ENCODE peak calls at places on chromosomes 4 and X, in nine cellular contexts. One of them, this sample, is unnamed.

GRCh38 chr4:102578270-102578669 is 77.1 kb downstream of the NFKB1 start:
- DNase-seq in astrocyte of the spinal cord: no peak
- DNase-seq in coronary artery: no peak
- DNase-seq in progenitor cell of endocrine pancreas: no peak
- DNase-seq in tibial nerve: no peak
- DNase-seq in RWPE1: no peak
- DNase-seq in OCI-LY7: no peak
- DNase-seq in GM10248: no peak
- DNase-seq in Peyer's patch: no peak
- DNase-seq in this sample: no peak

GRCh38 chrX:74291964-74292891 is 11.8 kb upstream of the ZCCHC13 start:
- DNase-seq in GM10248: peak; percentile 75
- DNase-seq in Peyer's patch: peak; percentile 95
- DNase-seq in RWPE1: peak; percentile 93
- DNase-seq in progenitor cell of endocrine pancreas: peak; percentile 54
- DNase-seq in tibial nerve: peak; percentile 86
- DNase-seq in coronary artery: peak; percentile 91
- DNase-seq in OCI-LY7: peak; percentile 86
- DNase-seq in astrocyte of the spinal cord: peak; percentile 94
- DNase-seq in this sample: peak; percentile 74

GRCh38 chrX:109485470-109486340 is 3.8 kb upstream of the GUCY2F start:
- DNase-seq in GM10248: peak; percentile 25
- DNase-seq in tibial nerve: peak; percentile 30
- DNase-seq in Peyer's patch: peak; percentile 82
- DNase-seq in OCI-LY7: peak; percentile 77
- DNase-seq in coronary artery: no peak
- DNase-seq in astrocyte of the spinal cord: peak; percentile 81
- DNase-seq in RWPE1: peak; percentile 27
- DNase-seq in progenitor cell of endocrine pancreas: peak; percentile 60
- DNase-seq in this sample: peak; percentile 44

GRCh38 chrX:18983711-18984380 is at the start of gene PHKA2:
- DNase-seq in astrocyte of the spinal cord: no peak
- DNase-seq in progenitor cell of endocrine pancreas: peak; percentile 23
- DNase-seq in tibial nerve: peak; percentile 15
- DNase-seq in GM10248: no peak
- DNase-seq in Peyer's patch: peak; percentile 76
- DNase-seq in coronary artery: peak; percentile 78
- DNase-seq in RWPE1: peak; percentile 30
- DNase-seq in OCI-LY7: no peak
- DNase-seq in this sample: peak; percentile 43

GRCh38 chrX:38699603-38700110 is 101.6 kb upstream of the MID1IP1 start:
- DNase-seq in coronary artery: no peak
- DNase-seq in Peyer's patch: no peak
- DNase-seq in progenitor cell of endocrine pancreas: no peak
- DNase-seq in OCI-LY7: no peak
- DNase-seq in RWPE1: no peak
- DNase-seq in tibial nerve: no peak
- DNase-seq in GM10248: no peak
- DNase-seq in astrocyte of the spinal cord: no peak
- DNase-seq in this sample: no peak

GRCh38 chrX:39705299-39705698 is 392.5 kb downstream of the BCOR start:
- DNase-seq in progenitor cell of endocrine pancreas: no peak
- DNase-seq in astrocyte of the spinal cord: peak; percentile 90
- DNase-seq in tibial nerve: peak; percentile 19
- DNase-seq in Peyer's patch: peak; percentile 84
- DNase-seq in coronary artery: no peak
- DNase-seq in RWPE1: peak; percentile 55
- DNase-seq in OCI-LY7: no peak
- DNase-seq in GM10248: no peak
- DNase-seq in this sample: no peak

GRCh38 chr4:157763490-157763889 is 409.3 kb downstream of the GASK1B start:
- DNase-seq in tibial nerve: no peak
- DNase-seq in progenitor cell of endocrine pancreas: no peak
- DNase-seq in coronary artery: no peak
- DNase-seq in astrocyte of the spinal cord: no peak
- DNase-seq in OCI-LY7: no peak
- DNase-seq in Peyer's patch: no peak
- DNase-seq in GM10248: no peak
- DNase-seq in RWPE1: no peak
- DNase-seq in this sample: no peak

GRCh38 chr4:169660929-169661328 is 40.6 kb downstream of the CLCN3 start:
- DNase-seq in progenitor cell of endocrine pancreas: no peak
- DNase-seq in GM10248: no peak
- DNase-seq in RWPE1: no peak
- DNase-seq in OCI-LY7: no peak
- DNase-seq in Peyer's patch: no peak
- DNase-seq in tibial nerve: no peak
- DNase-seq in astrocyte of the spinal cord: no peak
- DNase-seq in coronary artery: no peak
- DNase-seq in this sample: no peak

GRCh38 chr4:171279131-171279530 is 534.1 kb upstream of the GALNTL6 start:
- DNase-seq in Peyer's patch: no peak
- DNase-seq in RWPE1: no peak
- DNase-seq in progenitor cell of endocrine pancreas: no peak
- DNase-seq in astrocyte of the spinal cord: no peak
- DNase-seq in coronary artery: no peak
- DNase-seq in GM10248: no peak
- DNase-seq in tibial nerve: no peak
- DNase-seq in OCI-LY7: no peak
- DNase-seq in this sample: no peak

GRCh38 chr4:71498002-71498401 is 159.2 kb downstream of the SLC4A4 start:
- DNase-seq in Peyer's patch: no peak
- DNase-seq in OCI-LY7: no peak
- DNase-seq in coronary artery: no peak
- DNase-seq in GM10248: no peak
- DNase-seq in astrocyte of the spinal cord: no peak
- DNase-seq in tibial nerve: no peak
- DNase-seq in progenitor cell of endocrine pancreas: no peak
- DNase-seq in RWPE1: no peak
- DNase-seq in this sample: no peak

GRCh38 chrX:49186125-49187027 is at the start of gene PRICKLE3:
- DNase-seq in tibial nerve: peak; percentile 72
- DNase-seq in progenitor cell of endocrine pancreas: peak; percentile 51
- DNase-seq in RWPE1: no peak
- DNase-seq in astrocyte of the spinal cord: peak; percentile 24
- DNase-seq in OCI-LY7: peak; percentile 87
- DNase-seq in coronary artery: peak; percentile 88
- DNase-seq in Peyer's patch: peak; percentile 94
- DNase-seq in GM10248: peak; percentile 82
- DNase-seq in this sample: peak; percentile 72
- TF ChIP-seq CTCF in tibial nerve: peak; percentile 52
- TF ChIP-seq CTCF in progenitor cell of endocrine pancreas: peak; percentile 42
- TF ChIP-seq CTCF in RWPE1: peak; percentile 40
- TF ChIP-seq CTCF in astrocyte of the spinal cord: peak; percentile 30
- TF ChIP-seq CTCF in OCI-LY7: peak; percentile 72
- TF ChIP-seq CTCF in coronary artery: no peak
- TF ChIP-seq CTCF in Peyer's patch: peak; percentile 39
- TF ChIP-seq CTCF in GM10248: peak; percentile 55
- TF ChIP-seq CTCF in this sample: peak; percentile 21

GRCh38 chr4:7691061-7691460 is 248.6 kb downstream of the AFAP1 start:
- DNase-seq in coronary artery: no peak
- DNase-seq in tibial nerve: no peak
- DNase-seq in RWPE1: no peak
- DNase-seq in OCI-LY7: no peak
- DNase-seq in progenitor cell of endocrine pancreas: no peak
- DNase-seq in GM10248: no peak
- DNase-seq in astrocyte of the spinal cord: no peak
- DNase-seq in Peyer's patch: no peak
- DNase-seq in this sample: no peak

GRCh38 chr4:7687796-7688195 is 251.9 kb downstream of the AFAP1 start:
- DNase-seq in tibial nerve: no peak
- DNase-seq in RWPE1: no peak
- DNase-seq in OCI-LY7: no peak
- DNase-seq in GM10248: no peak
- DNase-seq in coronary artery: no peak
- DNase-seq in Peyer's patch: no peak
- DNase-seq in progenitor cell of endocrine pancreas: no peak
- DNase-seq in astrocyte of the spinal cord: no peak
- DNase-seq in this sample: no peak

GRCh38 chr4:7691992-7692391 is 247.7 kb downstream of the AFAP1 start:
- DNase-seq in GM10248: no peak
- DNase-seq in Peyer's patch: no peak
- DNase-seq in tibial nerve: no peak
- DNase-seq in progenitor cell of endocrine pancreas: no peak
- DNase-seq in RWPE1: no peak
- DNase-seq in coronary artery: no peak
- DNase-seq in OCI-LY7: no peak
- DNase-seq in astrocyte of the spinal cord: no peak
- DNase-seq in this sample: no peak

GRCh38 chr4:7692451-7693236 is 247.0 kb downstream of the AFAP1 start:
- DNase-seq in astrocyte of the spinal cord: no peak
- DNase-seq in RWPE1: no peak
- DNase-seq in progenitor cell of endocrine pancreas: no peak
- DNase-seq in Peyer's patch: no peak
- DNase-seq in GM10248: no peak
- DNase-seq in coronary artery: no peak
- DNase-seq in OCI-LY7: no peak
- DNase-seq in tibial nerve: no peak
- DNase-seq in this sample: no peak

GRCh38 chr4:7689773-7690693 is 249.6 kb downstream of the AFAP1 start:
- DNase-seq in tibial nerve: no peak
- DNase-seq in Peyer's patch: no peak
- DNase-seq in astrocyte of the spinal cord: no peak
- DNase-seq in RWPE1: no peak
- DNase-seq in GM10248: no peak
- DNase-seq in OCI-LY7: no peak
- DNase-seq in progenitor cell of endocrine pancreas: no peak
- DNase-seq in coronary artery: no peak
- DNase-seq in this sample: no peak
- TF ChIP-seq CTCF in tibial nerve: no peak
- TF ChIP-seq CTCF in Peyer's patch: no peak
- TF ChIP-seq CTCF in astrocyte of the spinal cord: no peak
- TF ChIP-seq CTCF in RWPE1: no peak
- TF ChIP-seq CTCF in GM10248: no peak
- TF ChIP-seq CTCF in OCI-LY7: no peak
- TF ChIP-seq CTCF in progenitor cell of endocrine pancreas: no peak
- TF ChIP-seq CTCF in coronary artery: no peak
- TF ChIP-seq CTCF in this sample: no peak

GRCh38 chr4:188821500-188821899 is 682.3 kb downstream of the TRIML1 start:
- DNase-seq in coronary artery: no peak
- DNase-seq in astrocyte of the spinal cord: no peak
- DNase-seq in GM10248: no peak
- DNase-seq in Peyer's patch: no peak
- DNase-seq in tibial nerve: no peak
- DNase-seq in OCI-LY7: no peak
- DNase-seq in RWPE1: no peak
- DNase-seq in progenitor cell of endocrine pancreas: no peak
- DNase-seq in this sample: no peak
- TF ChIP-seq CTCF in coronary artery: no peak
- TF ChIP-seq CTCF in astrocyte of the spinal cord: no peak
- TF ChIP-seq CTCF in GM10248: no peak
- TF ChIP-seq CTCF in Peyer's patch: no peak
- TF ChIP-seq CTCF in tibial nerve: no peak
- TF ChIP-seq CTCF in OCI-LY7: no peak
- TF ChIP-seq CTCF in RWPE1: no peak
- TF ChIP-seq CTCF in progenitor cell of endocrine pancreas: no peak
- TF ChIP-seq CTCF in this sample: no peak

GRCh38 chr4:40206421-40206820 is 9.6 kb downstream of the RHOH start:
- DNase-seq in tibial nerve: no peak
- DNase-seq in OCI-LY7: no peak
- DNase-seq in coronary artery: no peak
- DNase-seq in RWPE1: no peak
- DNase-seq in astrocyte of the spinal cord: no peak
- DNase-seq in Peyer's patch: no peak
- DNase-seq in progenitor cell of endocrine pancreas: no peak
- DNase-seq in GM10248: no peak
- DNase-seq in this sample: no peak

GRCh38 chr4:40212674-40213504 is 16.1 kb downstream of the RHOH start:
- DNase-seq in coronary artery: no peak
- DNase-seq in tibial nerve: no peak
- DNase-seq in Peyer's patch: no peak
- DNase-seq in progenitor cell of endocrine pancreas: no peak
- DNase-seq in astrocyte of the spinal cord: peak; percentile 37
- DNase-seq in GM10248: no peak
- DNase-seq in OCI-LY7: no peak
- DNase-seq in RWPE1: no peak
- DNase-seq in this sample: no peak

GRCh38 chr4:40210776-40211175 is 13.9 kb downstream of the RHOH start:
- DNase-seq in coronary artery: no peak
- DNase-seq in GM10248: no peak
- DNase-seq in Peyer's patch: no peak
- DNase-seq in tibial nerve: no peak
- DNase-seq in progenitor cell of endocrine pancreas: no peak
- DNase-seq in OCI-LY7: no peak
- DNase-seq in RWPE1: peak; percentile 51
- DNase-seq in astrocyte of the spinal cord: no peak
- DNase-seq in this sample: no peak

GRCh38 chr4:40211224-40212185 is 14.7 kb downstream of the RHOH start:
- DNase-seq in tibial nerve: no peak
- DNase-seq in OCI-LY7: no peak
- DNase-seq in coronary artery: no peak
- DNase-seq in RWPE1: no peak
- DNase-seq in progenitor cell of endocrine pancreas: no peak
- DNase-seq in Peyer's patch: no peak
- DNase-seq in GM10248: no peak
- DNase-seq in astrocyte of the spinal cord: no peak
- DNase-seq in this sample: no peak

GRCh38 chr4:40209401-40209800 is 12.6 kb downstream of the RHOH start:
- DNase-seq in coronary artery: no peak
- DNase-seq in astrocyte of the spinal cord: no peak
- DNase-seq in GM10248: no peak
- DNase-seq in Peyer's patch: no peak
- DNase-seq in OCI-LY7: no peak
- DNase-seq in tibial nerve: no peak
- DNase-seq in progenitor cell of endocrine pancreas: no peak
- DNase-seq in RWPE1: no peak
- DNase-seq in this sample: no peak
- TF ChIP-seq CTCF in coronary artery: no peak
- TF ChIP-seq CTCF in astrocyte of the spinal cord: no peak
- TF ChIP-seq CTCF in GM10248: no peak
- TF ChIP-seq CTCF in Peyer's patch: no peak
- TF ChIP-seq CTCF in OCI-LY7: no peak
- TF ChIP-seq CTCF in tibial nerve: no peak
- TF ChIP-seq CTCF in progenitor cell of endocrine pancreas: no peak
- TF ChIP-seq CTCF in RWPE1: no peak
- TF ChIP-seq CTCF in this sample: no peak

GRCh38 chr4:142850478-142850877 is 4.4 kb upstream of the INPP4B start:
- DNase-seq in tibial nerve: no peak
- DNase-seq in RWPE1: no peak
- DNase-seq in astrocyte of the spinal cord: no peak
- DNase-seq in OCI-LY7: no peak
- DNase-seq in progenitor cell of endocrine pancreas: no peak
- DNase-seq in GM10248: no peak
- DNase-seq in Peyer's patch: no peak
- DNase-seq in coronary artery: no peak
- DNase-seq in this sample: no peak
- TF ChIP-seq CTCF in tibial nerve: no peak
- TF ChIP-seq CTCF in RWPE1: peak; percentile 13
- TF ChIP-seq CTCF in astrocyte of the spinal cord: peak; percentile 46
- TF ChIP-seq CTCF in OCI-LY7: peak; percentile 33
- TF ChIP-seq CTCF in progenitor cell of endocrine pancreas: peak; percentile 52
- TF ChIP-seq CTCF in GM10248: no peak
- TF ChIP-seq CTCF in Peyer's patch: no peak
- TF ChIP-seq CTCF in coronary artery: no peak
- TF ChIP-seq CTCF in this sample: no peak

DNA sequence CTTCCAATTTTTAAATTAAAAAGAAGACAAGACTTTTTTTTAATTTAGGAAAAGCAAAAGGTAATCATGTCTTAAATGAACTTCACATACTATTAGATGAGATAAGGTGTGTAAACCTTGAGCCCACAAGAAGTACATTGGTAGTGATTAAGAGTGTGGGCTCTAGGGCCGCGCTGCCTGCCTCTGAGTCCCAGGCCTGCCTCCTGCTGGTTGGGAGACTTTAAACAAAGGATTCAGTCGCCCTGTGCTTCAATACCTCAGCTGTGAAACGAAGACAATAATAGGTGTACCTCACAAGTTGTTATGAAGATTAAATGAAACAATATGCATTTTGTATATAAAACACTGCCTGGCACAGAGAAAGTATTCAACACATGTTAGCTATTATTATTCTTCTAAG is 95.9 kb upstream of the MYOZ2 start:
- DNase-seq in Peyer's patch: no peak
- DNase-seq in RWPE1: no peak
- DNase-seq in progenitor cell of endocrine pancreas: no peak
- DNase-seq in astrocyte of the spinal cord: no peak
- DNase-seq in OCI-LY7: peak; percentile 13
- DNase-seq in coronary artery: no peak
- DNase-seq in GM10248: no peak
- DNase-seq in tibial nerve: no peak
- DNase-seq in this sample: no peak
- TF ChIP-seq CTCF in Peyer's patch: no peak
- TF ChIP-seq CTCF in RWPE1: no peak
- TF ChIP-seq CTCF in progenitor cell of endocrine pancreas: peak; percentile 31
- TF ChIP-seq CTCF in astrocyte of the spinal cord: peak; percentile 16
- TF ChIP-seq CTCF in OCI-LY7: peak; percentile 59
- TF ChIP-seq CTCF in coronary artery: no peak
- TF ChIP-seq CTCF in GM10248: no peak
- TF ChIP-seq CTCF in tibial nerve: no peak
- TF ChIP-seq CTCF in this sample: no peak